ENCODE peak calls at places on chromosomes 12 and 14, in four cellular contexts. F, Z, G and M are unnamed samples.

GRCh38 chr14:103530390-103530789 is 1.4 kb downstream of the TRMT61A start:
- DNase-seq in F (no peak), Z (peak), G (peak), M (no peak)

GRCh38 chr12:5988659-5989116 is 43.6 kb upstream of the ANO2 start:
- DNase-seq in F (peak), Z (peak), G (peak), M (peak)

GRCh38 chr12:26331960-26332359 is 136.6 kb downstream of the SSPN start:
- DNase-seq in F (no peak), Z (no peak), G (no peak), M (no peak)

GRCh38 chr14:25003537-25003936 is 46.4 kb downstream of the STXBP6 start:
- DNase-seq in F (no peak), Z (peak), G (no peak), M (no peak)

GRCh38 chr12:19712041-19712440 is 272.7 kb downstream of the AEBP2 start:
- DNase-seq in F (no peak), Z (peak), G (no peak), M (no peak)

GRCh38 chr12:26156201-26156871 is 31.5 kb upstream of the BHLHE41 start:
- DNase-seq in F (no peak), Z (no peak), G (no peak), M (no peak)

GRCh38 chr14:100072783-100073346 is 7.6 kb downstream of the EVL start:
- DNase-seq in F (no peak), Z (no peak), G (no peak), M (no peak)

GRCh38 chr12:62248873-62249272 is 11.3 kb upstream of the USP15 start:
- DNase-seq in F (no peak), Z (peak), G (no peak), M (no peak)

GRCh38 chr12:4653257-4653656 is 4.3 kb downstream of the NDUFA9 start:
- DNase-seq in F (no peak), Z (no peak), G (no peak), M (no peak)

GRCh38 chr12:12054993-12055392 is 15.7 kb upstream of the BCL2L14 start:
- DNase-seq in F (no peak), Z (peak), G (no peak), M (no peak)